ENCODE peak calls at places on chromosomes 4 and X, in eight cellular contexts. One of them, this sample, is unnamed.

GRCh38 chr4:139822391-139822790 is 156.8 kb downstream of the MGST2 start:
- DNase-seq in stimulated activated CD4-positive, alpha-beta T cell treated with anti-CD3 and anti-CD28 coated beads, Interleukin-15, amount 100 ng/mL, for 24 hours: no peak
- DNase-seq in activated naive CD4-positive, alpha-beta T cell treated with anti-CD3 and anti-CD28 coated beads, Interleukin-2, amount 50 U/mL, for 16 hours: no peak
- DNase-seq in M059J: no peak
- DNase-seq in amygdala: no peak
- DNase-seq in NCI-H1694 treated with DMSO at 0.1 percent for 48 hours: no peak
- DNase-seq in GDM1: no peak
- DNase-seq in activated CD8-positive, alpha-beta T cell treated with anti-CD3 and anti-CD28 coated beads, Interleukin-2, amount 10 ng/mL, durations not matched to agents 7 days and 5 days: no peak
- DNase-seq in this sample: no peak

GRCh38 chrX:9911479-9911878 is 55.7 kb upstream of the CLDN34 start:
- DNase-seq in NCI-H1694 treated with DMSO at 0.1 percent for 48 hours: no peak
- DNase-seq in activated naive CD4-positive, alpha-beta T cell treated with anti-CD3 and anti-CD28 coated beads, Interleukin-2, amount 50 U/mL, for 16 hours: no peak
- DNase-seq in stimulated activated CD4-positive, alpha-beta T cell treated with anti-CD3 and anti-CD28 coated beads, Interleukin-15, amount 100 ng/mL, for 24 hours: no peak
- DNase-seq in M059J: peak; percentile 47
- DNase-seq in amygdala: no peak
- DNase-seq in activated CD8-positive, alpha-beta T cell treated with anti-CD3 and anti-CD28 coated beads, Interleukin-2, amount 10 ng/mL, durations not matched to agents 7 days and 5 days: no peak
- DNase-seq in GDM1: no peak
- DNase-seq in this sample: no peak

GRCh38 chr4:12729384-12729783 is 754.8 kb downstream of the RAB28 start:
- DNase-seq in GDM1: no peak
- DNase-seq in NCI-H1694 treated with DMSO at 0.1 percent for 48 hours: no peak
- DNase-seq in M059J: peak; percentile 7
- DNase-seq in activated naive CD4-positive, alpha-beta T cell treated with anti-CD3 and anti-CD28 coated beads, Interleukin-2, amount 50 U/mL, for 16 hours: no peak
- DNase-seq in stimulated activated CD4-positive, alpha-beta T cell treated with anti-CD3 and anti-CD28 coated beads, Interleukin-15, amount 100 ng/mL, for 24 hours: no peak
- DNase-seq in amygdala: no peak
- DNase-seq in activated CD8-positive, alpha-beta T cell treated with anti-CD3 and anti-CD28 coated beads, Interleukin-2, amount 10 ng/mL, durations not matched to agents 7 days and 5 days: no peak
- DNase-seq in this sample: no peak

GRCh38 chr4:177041356-177041755 is 248.6 kb upstream of the VEGFC start:
- DNase-seq in amygdala: no peak
- DNase-seq in activated naive CD4-positive, alpha-beta T cell treated with anti-CD3 and anti-CD28 coated beads, Interleukin-2, amount 50 U/mL, for 16 hours: no peak
- DNase-seq in NCI-H1694 treated with DMSO at 0.1 percent for 48 hours: no peak
- DNase-seq in activated CD8-positive, alpha-beta T cell treated with anti-CD3 and anti-CD28 coated beads, Interleukin-2, amount 10 ng/mL, durations not matched to agents 7 days and 5 days: no peak
- DNase-seq in stimulated activated CD4-positive, alpha-beta T cell treated with anti-CD3 and anti-CD28 coated beads, Interleukin-15, amount 100 ng/mL, for 24 hours: no peak
- DNase-seq in GDM1: no peak
- DNase-seq in M059J: peak; percentile 22
- DNase-seq in this sample: no peak

GRCh38 chr4:47784222-47784621 is 53.6 kb downstream of the CORIN start:
- DNase-seq in activated naive CD4-positive, alpha-beta T cell treated with anti-CD3 and anti-CD28 coated beads, Interleukin-2, amount 50 U/mL, for 16 hours: no peak
- DNase-seq in NCI-H1694 treated with DMSO at 0.1 percent for 48 hours: no peak
- DNase-seq in amygdala: no peak
- DNase-seq in GDM1: no peak
- DNase-seq in activated CD8-positive, alpha-beta T cell treated with anti-CD3 and anti-CD28 coated beads, Interleukin-2, amount 10 ng/mL, durations not matched to agents 7 days and 5 days: no peak
- DNase-seq in M059J: no peak
- DNase-seq in stimulated activated CD4-positive, alpha-beta T cell treated with anti-CD3 and anti-CD28 coated beads, Interleukin-15, amount 100 ng/mL, for 24 hours: no peak
- DNase-seq in this sample: no peak

GRCh38 chrX:16444353-16444752 is 205.6 kb upstream of the S100G start:
- DNase-seq in GDM1: no peak
- DNase-seq in M059J: peak; percentile 85
- DNase-seq in stimulated activated CD4-positive, alpha-beta T cell treated with anti-CD3 and anti-CD28 coated beads, Interleukin-15, amount 100 ng/mL, for 24 hours: no peak
- DNase-seq in amygdala: no peak
- DNase-seq in activated naive CD4-positive, alpha-beta T cell treated with anti-CD3 and anti-CD28 coated beads, Interleukin-2, amount 50 U/mL, for 16 hours: no peak
- DNase-seq in activated CD8-positive, alpha-beta T cell treated with anti-CD3 and anti-CD28 coated beads, Interleukin-2, amount 10 ng/mL, durations not matched to agents 7 days and 5 days: no peak
- DNase-seq in NCI-H1694 treated with DMSO at 0.1 percent for 48 hours: no peak
- DNase-seq in this sample: no peak

GRCh38 chr4:88989990-88990389 is 67.0 kb downstream of the FAM13A start:
- DNase-seq in GDM1: no peak
- DNase-seq in amygdala: no peak
- DNase-seq in NCI-H1694 treated with DMSO at 0.1 percent for 48 hours: no peak
- DNase-seq in activated CD8-positive, alpha-beta T cell treated with anti-CD3 and anti-CD28 coated beads, Interleukin-2, amount 10 ng/mL, durations not matched to agents 7 days and 5 days: no peak
- DNase-seq in stimulated activated CD4-positive, alpha-beta T cell treated with anti-CD3 and anti-CD28 coated beads, Interleukin-15, amount 100 ng/mL, for 24 hours: no peak
- DNase-seq in M059J: no peak
- DNase-seq in activated naive CD4-positive, alpha-beta T cell treated with anti-CD3 and anti-CD28 coated beads, Interleukin-2, amount 50 U/mL, for 16 hours: no peak
- DNase-seq in this sample: no peak

GRCh38 chrX:46683023-46683422 is 75.9 kb downstream of the SLC9A7 start:
- DNase-seq in M059J: peak; percentile 10
- DNase-seq in activated naive CD4-positive, alpha-beta T cell treated with anti-CD3 and anti-CD28 coated beads, Interleukin-2, amount 50 U/mL, for 16 hours: no peak
- DNase-seq in stimulated activated CD4-positive, alpha-beta T cell treated with anti-CD3 and anti-CD28 coated beads, Interleukin-15, amount 100 ng/mL, for 24 hours: no peak
- DNase-seq in GDM1: no peak
- DNase-seq in amygdala: no peak
- DNase-seq in NCI-H1694 treated with DMSO at 0.1 percent for 48 hours: no peak
- DNase-seq in activated CD8-positive, alpha-beta T cell treated with anti-CD3 and anti-CD28 coated beads, Interleukin-2, amount 10 ng/mL, durations not matched to agents 7 days and 5 days: no peak
- DNase-seq in this sample: no peak

GRCh38 chrX:100512471-100512870 is 72.3 kb upstream of the TNMD start:
- DNase-seq in activated naive CD4-positive, alpha-beta T cell treated with anti-CD3 and anti-CD28 coated beads, Interleukin-2, amount 50 U/mL, for 16 hours: no peak
- DNase-seq in NCI-H1694 treated with DMSO at 0.1 percent for 48 hours: peak; percentile 17
- DNase-seq in activated CD8-positive, alpha-beta T cell treated with anti-CD3 and anti-CD28 coated beads, Interleukin-2, amount 10 ng/mL, durations not matched to agents 7 days and 5 days: no peak
- DNase-seq in GDM1: no peak
- DNase-seq in M059J: peak; percentile 24
- DNase-seq in stimulated activated CD4-positive, alpha-beta T cell treated with anti-CD3 and anti-CD28 coated beads, Interleukin-15, amount 100 ng/mL, for 24 hours: no peak
- DNase-seq in amygdala: no peak
- DNase-seq in this sample: no peak

GRCh38 chrX:133859336-133859735 is 126.1 kb downstream of the GPC3 start:
- DNase-seq in activated CD8-positive, alpha-beta T cell treated with anti-CD3 and anti-CD28 coated beads, Interleukin-2, amount 10 ng/mL, durations not matched to agents 7 days and 5 days: no peak
- DNase-seq in NCI-H1694 treated with DMSO at 0.1 percent for 48 hours: peak; percentile 38
- DNase-seq in stimulated activated CD4-positive, alpha-beta T cell treated with anti-CD3 and anti-CD28 coated beads, Interleukin-15, amount 100 ng/mL, for 24 hours: no peak
- DNase-seq in amygdala: no peak
- DNase-seq in GDM1: no peak
- DNase-seq in activated naive CD4-positive, alpha-beta T cell treated with anti-CD3 and anti-CD28 coated beads, Interleukin-2, amount 50 U/mL, for 16 hours: no peak
- DNase-seq in M059J: no peak
- DNase-seq in this sample: no peak

GRCh38 chr4:105627620-105628019 is 75.2 kb downstream of the ARHGEF38 start:
- DNase-seq in stimulated activated CD4-positive, alpha-beta T cell treated with anti-CD3 and anti-CD28 coated beads, Interleukin-15, amount 100 ng/mL, for 24 hours: no peak
- DNase-seq in activated CD8-positive, alpha-beta T cell treated with anti-CD3 and anti-CD28 coated beads, Interleukin-2, amount 10 ng/mL, durations not matched to agents 7 days and 5 days: no peak
- DNase-seq in activated naive CD4-positive, alpha-beta T cell treated with anti-CD3 and anti-CD28 coated beads, Interleukin-2, amount 50 U/mL, for 16 hours: no peak
- DNase-seq in M059J: no peak
- DNase-seq in NCI-H1694 treated with DMSO at 0.1 percent for 48 hours: no peak
- DNase-seq in amygdala: no peak
- DNase-seq in GDM1: no peak
- DNase-seq in this sample: no peak

GRCh38 chrX:15336023-15336413 is 695 bp upstream of the PIGA start:
- DNase-seq in NCI-H1694 treated with DMSO at 0.1 percent for 48 hours: no peak
- DNase-seq in stimulated activated CD4-positive, alpha-beta T cell treated with anti-CD3 and anti-CD28 coated beads, Interleukin-15, amount 100 ng/mL, for 24 hours: peak; percentile 39
- DNase-seq in amygdala: no peak
- DNase-seq in activated naive CD4-positive, alpha-beta T cell treated with anti-CD3 and anti-CD28 coated beads, Interleukin-2, amount 50 U/mL, for 16 hours: peak; percentile 10
- DNase-seq in GDM1: no peak
- DNase-seq in M059J: peak; percentile 66
- DNase-seq in activated CD8-positive, alpha-beta T cell treated with anti-CD3 and anti-CD28 coated beads, Interleukin-2, amount 10 ng/mL, durations not matched to agents 7 days and 5 days: peak; percentile 28
- DNase-seq in this sample: peak; percentile 78

GRCh38 chrX:133018229-133018628 is 59.8 kb upstream of the HS6ST2 start:
- DNase-seq in GDM1: no peak
- DNase-seq in activated naive CD4-positive, alpha-beta T cell treated with anti-CD3 and anti-CD28 coated beads, Interleukin-2, amount 50 U/mL, for 16 hours: no peak
- DNase-seq in activated CD8-positive, alpha-beta T cell treated with anti-CD3 and anti-CD28 coated beads, Interleukin-2, amount 10 ng/mL, durations not matched to agents 7 days and 5 days: no peak
- DNase-seq in stimulated activated CD4-positive, alpha-beta T cell treated with anti-CD3 and anti-CD28 coated beads, Interleukin-15, amount 100 ng/mL, for 24 hours: no peak
- DNase-seq in NCI-H1694 treated with DMSO at 0.1 percent for 48 hours: no peak
- DNase-seq in M059J: no peak
- DNase-seq in amygdala: no peak
- DNase-seq in this sample: no peak

GRCh38 chr4:139628184-139629012 is 37.2 kb upstream of the MGST2 start:
- DNase-seq in activated naive CD4-positive, alpha-beta T cell treated with anti-CD3 and anti-CD28 coated beads, Interleukin-2, amount 50 U/mL, for 16 hours: no peak
- DNase-seq in NCI-H1694 treated with DMSO at 0.1 percent for 48 hours: no peak
- DNase-seq in stimulated activated CD4-positive, alpha-beta T cell treated with anti-CD3 and anti-CD28 coated beads, Interleukin-15, amount 100 ng/mL, for 24 hours: no peak
- DNase-seq in M059J: no peak
- DNase-seq in activated CD8-positive, alpha-beta T cell treated with anti-CD3 and anti-CD28 coated beads, Interleukin-2, amount 10 ng/mL, durations not matched to agents 7 days and 5 days: no peak
- DNase-seq in GDM1: no peak
- DNase-seq in amygdala: peak; percentile 4
- DNase-seq in this sample: no peak

GRCh38 chr4:47465008-47465407 is 1.5 kb upstream of the COMMD8 start:
- DNase-seq in amygdala: no peak
- DNase-seq in activated naive CD4-positive, alpha-beta T cell treated with anti-CD3 and anti-CD28 coated beads, Interleukin-2, amount 50 U/mL, for 16 hours: no peak
- DNase-seq in M059J: peak; percentile 12
- DNase-seq in NCI-H1694 treated with DMSO at 0.1 percent for 48 hours: no peak
- DNase-seq in activated CD8-positive, alpha-beta T cell treated with anti-CD3 and anti-CD28 coated beads, Interleukin-2, amount 10 ng/mL, durations not matched to agents 7 days and 5 days: no peak
- DNase-seq in stimulated activated CD4-positive, alpha-beta T cell treated with anti-CD3 and anti-CD28 coated beads, Interleukin-15, amount 100 ng/mL, for 24 hours: no peak
- DNase-seq in GDM1: no peak
- DNase-seq in this sample: no peak

GRCh38 chrX:45992402-45993123 is 552.7 kb downstream of the ZNF674 start:
- DNase-seq in activated naive CD4-positive, alpha-beta T cell treated with anti-CD3 and anti-CD28 coated beads, Interleukin-2, amount 50 U/mL, for 16 hours: no peak
- DNase-seq in NCI-H1694 treated with DMSO at 0.1 percent for 48 hours: no peak
- DNase-seq in activated CD8-positive, alpha-beta T cell treated with anti-CD3 and anti-CD28 coated beads, Interleukin-2, amount 10 ng/mL, durations not matched to agents 7 days and 5 days: no peak
- DNase-seq in stimulated activated CD4-positive, alpha-beta T cell treated with anti-CD3 and anti-CD28 coated beads, Interleukin-15, amount 100 ng/mL, for 24 hours: no peak
- DNase-seq in M059J: peak; percentile 61
- DNase-seq in amygdala: no peak
- DNase-seq in GDM1: no peak
- DNase-seq in this sample: no peak

GRCh38 chr4:99640676-99641075 is 17.0 kb downstream of the C4orf54 start:
- DNase-seq in GDM1: no peak
- DNase-seq in stimulated activated CD4-positive, alpha-beta T cell treated with anti-CD3 and anti-CD28 coated beads, Interleukin-15, amount 100 ng/mL, for 24 hours: no peak
- DNase-seq in M059J: no peak
- DNase-seq in activated naive CD4-positive, alpha-beta T cell treated with anti-CD3 and anti-CD28 coated beads, Interleukin-2, amount 50 U/mL, for 16 hours: no peak
- DNase-seq in NCI-H1694 treated with DMSO at 0.1 percent for 48 hours: no peak
- DNase-seq in amygdala: no peak
- DNase-seq in activated CD8-positive, alpha-beta T cell treated with anti-CD3 and anti-CD28 coated beads, Interleukin-2, amount 10 ng/mL, durations not matched to agents 7 days and 5 days: no peak
- DNase-seq in this sample: no peak

GRCh38 chr4:84852081-84852480 is 114.4 kb downstream of the WDFY3 start:
- DNase-seq in activated naive CD4-positive, alpha-beta T cell treated with anti-CD3 and anti-CD28 coated beads, Interleukin-2, amount 50 U/mL, for 16 hours: no peak
- DNase-seq in amygdala: no peak
- DNase-seq in GDM1: no peak
- DNase-seq in activated CD8-positive, alpha-beta T cell treated with anti-CD3 and anti-CD28 coated beads, Interleukin-2, amount 10 ng/mL, durations not matched to agents 7 days and 5 days: no peak
- DNase-seq in stimulated activated CD4-positive, alpha-beta T cell treated with anti-CD3 and anti-CD28 coated beads, Interleukin-15, amount 100 ng/mL, for 24 hours: no peak
- DNase-seq in M059J: peak; percentile 72
- DNase-seq in NCI-H1694 treated with DMSO at 0.1 percent for 48 hours: no peak
- DNase-seq in this sample: no peak

GRCh38 chr4:81452452-81453011 is 19.2 kb downstream of the RASGEF1B start:
- DNase-seq in activated naive CD4-positive, alpha-beta T cell treated with anti-CD3 and anti-CD28 coated beads, Interleukin-2, amount 50 U/mL, for 16 hours: no peak
- DNase-seq in M059J: no peak
- DNase-seq in GDM1: no peak
- DNase-seq in NCI-H1694 treated with DMSO at 0.1 percent for 48 hours: no peak
- DNase-seq in amygdala: no peak
- DNase-seq in activated CD8-positive, alpha-beta T cell treated with anti-CD3 and anti-CD28 coated beads, Interleukin-2, amount 10 ng/mL, durations not matched to agents 7 days and 5 days: no peak
- DNase-seq in stimulated activated CD4-positive, alpha-beta T cell treated with anti-CD3 and anti-CD28 coated beads, Interleukin-15, amount 100 ng/mL, for 24 hours: no peak
- DNase-seq in this sample: no peak

GRCh38 chr4:74267998-74268606 is 40.2 kb upstream of the EPGN start:
- DNase-seq in activated naive CD4-positive, alpha-beta T cell treated with anti-CD3 and anti-CD28 coated beads, Interleukin-2, amount 50 U/mL, for 16 hours: no peak
- DNase-seq in M059J: peak; percentile 84
- DNase-seq in activated CD8-positive, alpha-beta T cell treated with anti-CD3 and anti-CD28 coated beads, Interleukin-2, amount 10 ng/mL, durations not matched to agents 7 days and 5 days: no peak
- DNase-seq in GDM1: no peak
- DNase-seq in NCI-H1694 treated with DMSO at 0.1 percent for 48 hours: no peak
- DNase-seq in stimulated activated CD4-positive, alpha-beta T cell treated with anti-CD3 and anti-CD28 coated beads, Interleukin-15, amount 100 ng/mL, for 24 hours: no peak
- DNase-seq in amygdala: no peak
- DNase-seq in this sample: no peak

GRCh38 chrX:120504569-120504968 is 35.5 kb upstream of the LAMP2 start:
- DNase-seq in M059J: no peak
- DNase-seq in NCI-H1694 treated with DMSO at 0.1 percent for 48 hours: no peak
- DNase-seq in amygdala: no peak
- DNase-seq in activated CD8-positive, alpha-beta T cell treated with anti-CD3 and anti-CD28 coated beads, Interleukin-2, amount 10 ng/mL, durations not matched to agents 7 days and 5 days: no peak
- DNase-seq in activated naive CD4-positive, alpha-beta T cell treated with anti-CD3 and anti-CD28 coated beads, Interleukin-2, amount 50 U/mL, for 16 hours: no peak
- DNase-seq in GDM1: no peak
- DNase-seq in stimulated activated CD4-positive, alpha-beta T cell treated with anti-CD3 and anti-CD28 coated beads, Interleukin-15, amount 100 ng/mL, for 24 hours: no peak
- DNase-seq in this sample: no peak

GRCh38 chrX:100895365-100896075 is 21.4 kb upstream of the NOX1 start:
- DNase-seq in activated naive CD4-positive, alpha-beta T cell treated with anti-CD3 and anti-CD28 coated beads, Interleukin-2, amount 50 U/mL, for 16 hours: peak; percentile 11
- DNase-seq in NCI-H1694 treated with DMSO at 0.1 percent for 48 hours: peak; percentile 4
- DNase-seq in M059J: peak; percentile 64
- DNase-seq in amygdala: no peak
- DNase-seq in activated CD8-positive, alpha-beta T cell treated with anti-CD3 and anti-CD28 coated beads, Interleukin-2, amount 10 ng/mL, durations not matched to agents 7 days and 5 days: no peak
- DNase-seq in stimulated activated CD4-positive, alpha-beta T cell treated with anti-CD3 and anti-CD28 coated beads, Interleukin-15, amount 100 ng/mL, for 24 hours: peak; percentile 11
- DNase-seq in GDM1: peak; percentile 8
- DNase-seq in this sample: peak; percentile 62

GRCh38 chr4:7523526-7523925 is 88.8 kb upstream of the PSAPL1 start:
- DNase-seq in NCI-H1694 treated with DMSO at 0.1 percent for 48 hours: no peak
- DNase-seq in amygdala: no peak
- DNase-seq in GDM1: no peak
- DNase-seq in activated naive CD4-positive, alpha-beta T cell treated with anti-CD3 and anti-CD28 coated beads, Interleukin-2, amount 50 U/mL, for 16 hours: no peak
- DNase-seq in activated CD8-positive, alpha-beta T cell treated with anti-CD3 and anti-CD28 coated beads, Interleukin-2, amount 10 ng/mL, durations not matched to agents 7 days and 5 days: no peak
- DNase-seq in M059J: no peak
- DNase-seq in stimulated activated CD4-positive, alpha-beta T cell treated with anti-CD3 and anti-CD28 coated beads, Interleukin-15, amount 100 ng/mL, for 24 hours: no peak
- DNase-seq in this sample: no peak

GRCh38 chr4:92580816-92581215 is 277.1 kb downstream of the GRID2 start:
- DNase-seq in NCI-H1694 treated with DMSO at 0.1 percent for 48 hours: no peak
- DNase-seq in activated naive CD4-positive, alpha-beta T cell treated with anti-CD3 and anti-CD28 coated beads, Interleukin-2, amount 50 U/mL, for 16 hours: no peak
- DNase-seq in M059J: no peak
- DNase-seq in activated CD8-positive, alpha-beta T cell treated with anti-CD3 and anti-CD28 coated beads, Interleukin-2, amount 10 ng/mL, durations not matched to agents 7 days and 5 days: no peak
- DNase-seq in amygdala: no peak
- DNase-seq in GDM1: no peak
- DNase-seq in stimulated activated CD4-positive, alpha-beta T cell treated with anti-CD3 and anti-CD28 coated beads, Interleukin-15, amount 100 ng/mL, for 24 hours: no peak
- DNase-seq in this sample: no peak

GRCh38 chrX:31588355-31588754 is 516.5 kb upstream of the FTHL17 start:
- DNase-seq in stimulated activated CD4-positive, alpha-beta T cell treated with anti-CD3 and anti-CD28 coated beads, Interleukin-15, amount 100 ng/mL, for 24 hours: no peak
- DNase-seq in M059J: no peak
- DNase-seq in activated naive CD4-positive, alpha-beta T cell treated with anti-CD3 and anti-CD28 coated beads, Interleukin-2, amount 50 U/mL, for 16 hours: no peak
- DNase-seq in activated CD8-positive, alpha-beta T cell treated with anti-CD3 and anti-CD28 coated beads, Interleukin-2, amount 10 ng/mL, durations not matched to agents 7 days and 5 days: no peak
- DNase-seq in NCI-H1694 treated with DMSO at 0.1 percent for 48 hours: no peak
- DNase-seq in GDM1: no peak
- DNase-seq in amygdala: no peak
- DNase-seq in this sample: no peak

GRCh38 chr4:8849266-8850073 is 22.2 kb downstream of the HMX1 start:
- DNase-seq in GDM1: no peak
- DNase-seq in activated naive CD4-positive, alpha-beta T cell treated with anti-CD3 and anti-CD28 coated beads, Interleukin-2, amount 50 U/mL, for 16 hours: peak; percentile 6
- DNase-seq in stimulated activated CD4-positive, alpha-beta T cell treated with anti-CD3 and anti-CD28 coated beads, Interleukin-15, amount 100 ng/mL, for 24 hours: no peak
- DNase-seq in amygdala: no peak
- DNase-seq in activated CD8-positive, alpha-beta T cell treated with anti-CD3 and anti-CD28 coated beads, Interleukin-2, amount 10 ng/mL, durations not matched to agents 7 days and 5 days: no peak
- DNase-seq in M059J: no peak
- DNase-seq in NCI-H1694 treated with DMSO at 0.1 percent for 48 hours: no peak
- DNase-seq in this sample: peak; percentile 36

This sample was measured in activated effector memory CD4-positive, alpha-beta T cell treated with anti-CD3 and anti-CD28 coated beads, Interleukin-2, amount 50 U/mL, for 16 hours.